ENCODE peak calls at places on chromosome X, in nine cellular contexts. Q, T, V, X, K, J, Z, Y and R are unnamed samples.

GRCh38 chrX:21972721-21973120 is 32.2 kb downstream of the SMS start:
- DNase-seq in J (no peak), K (peak), Z (no peak), V (no peak), X (peak), T (no peak), Q (peak), Y (peak), R (no peak)

GRCh38 chrX:116317409-116317808 is 119.0 kb upstream of the SLC6A14 start:
- DNase-seq in Q (no peak), K (no peak), V (no peak), Y (peak), Z (peak), X (no peak), J (no peak), T (no peak), R (no peak)

GRCh38 chrX:110132450-110133114 is 129.7 kb downstream of the TMEM164 start:
- DNase-seq in Z (no peak), Y (no peak), X (no peak), J (no peak), Q (no peak), K (no peak), T (no peak), V (no peak), R (no peak)

GRCh38 chrX:13876652-13877051 is 59.8 kb upstream of the GPM6B start:
- DNase-seq in J (no peak), T (no peak), Z (no peak), Y (peak), X (no peak), V (peak), Q (no peak), K (no peak), R (no peak)

GRCh38 chrX:129726307-129727111 is 12.3 kb upstream of the XPNPEP2 start:
- DNase-seq in J (peak), Z (peak), X (peak), K (peak), T (no peak), V (peak), Y (peak), Q (peak), R (peak)

GRCh38 chrX:40068048-40068447 is 29.7 kb downstream of the BCOR start:
- DNase-seq in J (no peak), T (no peak), X (no peak), Q (no peak), Z (no peak), Y (no peak), K (no peak), V (peak), R (no peak)

GRCh38 chrX:133232331-133232730 is 14.2 kb upstream of the TFDP3 start:
- DNase-seq in Z (no peak), V (peak), K (no peak), T (no peak), J (no peak), X (no peak), Y (no peak), Q (no peak), R (no peak)

GRCh38 chrX:32678487-32678886 is 532.9 kb downstream of the DMD start:
- DNase-seq in J (no peak), T (no peak), Z (no peak), Y (no peak), Q (no peak), V (no peak), X (no peak), K (no peak), R (no peak)